ENCODE peak calls at places on chromosomes 7 and 10, in four cellular contexts. F is transverse colon, M is right lobe of liver, Z is IMR-90. D is an unnamed sample. For H3K9me3 and H3K4me1, the result is how much of the 10 kb centered on the place peaks cover.

GRCh38 chr10:71161429-71161828 is 50.9 kb upstream of the UNC5B start:
- DNase-seq in F (no peak), M (no peak), Z (peak), D (no peak)

GRCh38 chr7:16604054-16604453 is 41.5 kb downstream of the ANKMY2 start:
- DNase-seq in F (no peak), M (no peak), Z (no peak), D (no peak)

GRCh38 chr7:24284699-24285506 is 913 bp downstream of the NPY start:
- DNase-seq in F (no peak), M (no peak), Z (no peak), D (no peak)

GRCh38 chr7:75875113-75876080 is 3.4 kb upstream of the RHBDD2 start:
- DNase-seq in F (no peak), M (no peak), Z (no peak), D (no peak)

GRCh38 chr10:60238408-60239100 is 151.1 kb downstream of the ANK3 start:
- DNase-seq in F (no peak), M (no peak), Z (peak), D (no peak)

GRCh38 chr10:12531305-12531738 is 182.0 kb downstream of the CAMK1D start:
- DNase-seq in F (peak), M (peak), Z (peak), D (no peak)

GRCh38 chr7:1271046-1271445 is 38.4 kb downstream of the UNCX start:
- DNase-seq in F (no peak), M (peak), Z (no peak), D (no peak)

GRCh38 chr10:17671307-17671706 is 27.4 kb downstream of the STAM start:
- DNase-seq in F (no peak), M (no peak), Z (no peak), D (no peak)

GRCh38 chr10:101120884-101121660 is 10.0 kb upstream of the TLX1 start:
- DNase-seq in F (peak), M (peak), Z (no peak), D (no peak)

GRCh38 chr10:124545346-124545745 is 83.7 kb downstream of the LHPP start:
- DNase-seq in F (peak), M (no peak), Z (no peak), D (no peak)

GRCh38 chr7:146660839-146661238 is 544.2 kb downstream of the CNTNAP2 start:
- DNase-seq in F (no peak), M (no peak), Z (no peak), D (no peak)

GRCh38 chr7:140631602-140632001 is 9.0 kb downstream of the DENND2A start:
- DNase-seq in F (no peak), M (no peak), Z (no peak), D (no peak)

GRCh38 chr7:20785211-20786048 is 1.3 kb downstream of the SP8 start:
- DNase-seq in F (no peak), M (peak), Z (no peak), D (no peak)

GRCh38 chr10:18713077-18713476 is 53.8 kb downstream of the ARL5B start:
- DNase-seq in F (no peak), M (no peak), Z (peak), D (no peak)

GRCh38 chr10:37816290-37816689 is 41.1 kb downstream of the ZNF248 start:
- DNase-seq in F (no peak), M (no peak), Z (no peak), D (no peak)
- H3K9me3 ChIP-seq in F (under half), M (under half), Z (under half), D (under half)

DNA sequence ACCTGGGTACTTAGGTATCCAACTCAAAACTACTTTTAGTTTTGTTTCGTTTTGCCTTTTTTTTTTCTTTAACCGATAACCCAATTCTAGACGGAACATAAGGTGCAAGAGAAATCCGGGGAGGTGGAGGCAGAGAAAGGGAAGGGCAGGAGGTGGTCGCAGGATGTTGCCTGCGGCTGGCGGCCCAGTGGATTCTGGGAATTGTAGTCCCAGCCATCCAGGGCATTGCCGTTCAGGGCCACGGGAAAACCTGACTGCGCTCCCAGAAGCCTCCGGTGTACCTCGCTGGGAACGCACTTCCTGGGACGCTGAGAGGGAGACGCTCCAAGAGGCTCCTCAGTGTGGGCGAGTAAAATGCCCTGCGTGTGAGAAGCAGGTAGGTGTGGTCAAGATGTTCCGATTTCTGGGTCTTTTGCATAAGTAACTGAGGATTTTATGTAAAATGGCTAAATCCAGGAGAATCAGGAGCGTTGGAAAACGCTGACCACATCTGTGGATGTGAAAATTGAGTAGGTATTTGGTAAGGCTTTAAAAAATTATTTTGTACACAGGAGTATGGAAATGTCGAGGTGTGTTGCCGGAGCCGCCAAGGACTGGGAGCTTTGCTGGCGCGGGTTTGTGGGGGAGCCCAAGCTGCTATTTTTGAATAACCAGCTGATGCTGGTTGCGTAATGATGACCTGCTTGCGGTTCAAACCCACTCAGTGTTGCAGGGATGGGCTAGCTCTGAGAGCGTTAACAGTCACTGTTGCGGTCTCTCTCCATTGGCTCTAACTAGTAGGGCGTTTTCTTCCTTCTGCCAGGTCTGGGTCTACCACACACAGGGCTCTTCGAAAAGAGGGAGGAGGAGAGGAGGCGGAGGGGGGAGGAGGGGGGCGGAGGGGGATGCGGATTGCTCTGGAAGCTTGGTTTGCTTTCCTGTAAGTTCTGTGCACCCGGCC is at the start of gene CLDN12:
- DNase-seq in F (peak), M (peak), Z (peak), D (peak)
- TF ChIP-seq POLR2A in F (peak), M (peak), Z (peak), D (no peak)

DNA sequence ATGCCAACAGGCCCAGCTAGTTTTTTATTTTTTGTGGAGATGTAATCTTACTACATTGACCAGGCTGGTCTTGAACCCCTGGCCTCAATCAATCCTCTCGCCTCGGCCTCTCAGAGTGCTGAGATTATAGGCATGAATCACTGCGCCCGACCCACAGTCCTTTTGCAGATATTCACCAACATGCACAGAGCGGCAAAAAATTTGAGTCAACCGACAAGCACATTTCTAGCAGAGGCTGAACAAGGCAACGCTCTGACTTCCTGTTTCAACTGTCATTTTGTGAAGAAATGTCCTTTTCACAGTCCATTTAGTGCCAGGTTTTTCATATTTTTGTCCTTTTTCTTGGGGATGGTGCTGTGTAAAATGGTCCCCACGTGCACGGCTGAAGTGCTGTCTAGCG is 71.1 kb upstream of the KAT6B start:
- DNase-seq in F (no peak), M (no peak), Z (no peak), D (no peak)
- H3K4me1 ChIP-seq in F (under half), M (under half), Z (under half), D (under half)

GRCh38 chr10:120987359-120987758 is 136.2 kb downstream of the WDR11 start:
- DNase-seq in F (no peak), M (no peak), Z (no peak), D (no peak)

GRCh38 chr10:120989996-120990395 is 138.8 kb downstream of the WDR11 start:
- DNase-seq in F (no peak), M (no peak), Z (no peak), D (peak)

GRCh38 chr10:120988751-120989150 is 137.6 kb downstream of the WDR11 start:
- DNase-seq in F (no peak), M (no peak), Z (no peak), D (peak)

GRCh38 chr10:120989279-120989678 is 138.1 kb downstream of the WDR11 start:
- DNase-seq in F (no peak), M (no peak), Z (no peak), D (peak)

GRCh38 chr10:120990831-120991230 is 139.7 kb downstream of the WDR11 start:
- DNase-seq in F (no peak), M (no peak), Z (no peak), D (peak)
- H3K9me3 ChIP-seq in F (under half), M (under half), Z (under half), D (under half)

GRCh38 chr10:51076442-51076841 is 2.2 kb downstream of the PRKG1 start:
- DNase-seq in F (no peak), M (no peak), Z (no peak), D (no peak)

GRCh38 chr10:51073461-51074237 is 638 bp upstream of the PRKG1 start:
- DNase-seq in F (peak), M (peak), Z (peak), D (no peak)

GRCh38 chr10:51073035-51073434 is 1.3 kb upstream of the PRKG1 start:
- DNase-seq in F (no peak), M (no peak), Z (no peak), D (no peak)

GRCh38 chr10:51075802-51076201 is 1.5 kb downstream of the PRKG1 start:
- DNase-seq in F (no peak), M (no peak), Z (no peak), D (no peak)

GRCh38 chr10:51074238-51075028 is at the start of gene PRKG1:
- DNase-seq in F (peak), M (peak), Z (peak), D (peak)
- TF ChIP-seq POLR2A in F (peak), M (no peak), Z (peak), D (no peak)

DNA sequence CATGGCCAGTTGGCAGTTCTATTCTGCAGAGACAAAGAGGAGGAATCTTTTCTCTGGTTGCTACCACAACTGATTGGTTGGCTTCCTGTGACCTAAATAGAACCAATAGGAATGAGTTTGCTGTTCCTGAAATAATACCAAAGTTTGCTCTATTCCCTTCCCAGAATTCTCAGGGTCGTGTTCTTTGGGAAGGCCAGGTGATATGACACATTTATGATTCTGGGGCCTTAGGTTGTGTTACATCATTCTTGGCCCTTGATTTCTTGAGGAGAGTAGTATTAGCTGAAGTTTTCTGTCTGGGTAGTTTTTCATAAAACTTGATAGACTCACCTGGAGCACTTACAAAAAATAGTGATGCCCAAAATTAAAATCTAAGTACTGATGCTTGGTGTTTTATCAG is 171.9 kb downstream of the LRRC4 start:
- DNase-seq in F (no peak), M (no peak), Z (no peak), D (no peak)
- H3K4me1 ChIP-seq in F (under half), M (under half), Z (under half), D (under half)

GRCh38 chr10:105502076-105502475 is 861.0 kb downstream of the SORCS3 start:
- DNase-seq in F (no peak), M (no peak), Z (no peak), D (no peak)
- H3K9me3 ChIP-seq in F (under half), M (under half), Z (under half), D (under half)

D was measured in esophagus muscularis mucosa.